ENCODE peak calls at places on chromosomes 2 and 18, in four cellular contexts. R is cardiac fibroblast, S is lower lobe of right lung, P is Peyer's patch. F is an unnamed sample.

GRCh38 chr2:139296672-139297209 is 516.6 kb upstream of the NXPH2 start:
- DNase-seq in R (no peak), S (no peak), P (no peak), F (no peak)

GRCh38 chr2:202187570-202187969 is 50.8 kb downstream of the SUMO1 start:
- DNase-seq in R (no peak), S (no peak), P (no peak), F (no peak)

GRCh38 chr18:77066689-77067088 is 65.9 kb downstream of the MBP start:
- DNase-seq in R (no peak), S (no peak), P (no peak), F (no peak)

GRCh38 chr18:28409811-28410210 is 232.9 kb upstream of the CDH2 start:
- DNase-seq in R (no peak), S (no peak), P (no peak), F (no peak)

GRCh38 chr2:2887772-2888387 is 489.7 kb downstream of the EIPR1 start:
- DNase-seq in R (no peak), S (no peak), P (no peak), F (no peak)

GRCh38 chr2:23386422-23387220 is 1.6 kb downstream of the KLHL29 start:
- DNase-seq in R (peak), S (peak), P (peak), F (peak)

GRCh38 chr2:129277611-129278010 is 701.9 kb upstream of the RAB6C start:
- DNase-seq in R (no peak), S (no peak), P (no peak), F (no peak)

GRCh38 chr2:10079931-10080535 is at the start of gene CYS1:
- DNase-seq in R (peak), S (no peak), P (no peak), F (no peak)

GRCh38 chr2:206693399-206694137 is 24.6 kb downstream of the DYTN start:
- DNase-seq in R (peak), S (no peak), P (no peak), F (no peak)

GRCh38 chr2:19786408-19787058 is 115.2 kb downstream of the TTC32 start:
- DNase-seq in R (peak), S (no peak), P (no peak), F (no peak)

GRCh38 chr18:79547413-79548076 is 132.1 kb upstream of the CTDP1 start:
- DNase-seq in R (no peak), S (no peak), P (no peak), F (peak)

GRCh38 chr2:32697156-32697555 is 69.3 kb downstream of the TTC27 start:
- DNase-seq in R (peak), S (no peak), P (no peak), F (no peak)

GRCh38 chr2:65957886-65958285 is 477.0 kb upstream of the MEIS1 start:
- DNase-seq in R (no peak), S (no peak), P (no peak), F (no peak)

GRCh38 chr2:119352357-119352756 is 14.3 kb downstream of the C2orf76 start:
- DNase-seq in R (no peak), S (no peak), P (no peak), F (no peak)

GRCh38 chr2:105796131-105796638 is 51.5 kb downstream of the NCK2 start:
- DNase-seq in R (no peak), S (no peak), P (peak), F (no peak)

GRCh38 chr2:71155846-71156245 is 25.4 kb downstream of the MPHOSPH10 start:
- DNase-seq in R (no peak), S (no peak), P (no peak), F (no peak)

GRCh38 chr2:71154279-71154678 is 23.8 kb downstream of the MPHOSPH10 start:
- DNase-seq in R (no peak), S (no peak), P (no peak), F (no peak)

GRCh38 chr2:71153585-71153984 is 23.2 kb downstream of the MPHOSPH10 start:
- DNase-seq in R (no peak), S (no peak), P (no peak), F (no peak)

GRCh38 chr2:71156531-71156930 is 26.1 kb downstream of the MPHOSPH10 start:
- DNase-seq in R (peak), S (no peak), P (no peak), F (no peak)

GRCh38 chr2:71154798-71155197 is 24.4 kb downstream of the MPHOSPH10 start:
- DNase-seq in R (no peak), S (no peak), P (no peak), F (no peak)
- TF ChIP-seq CTCF in R (no peak), S (no peak), P (no peak), F (no peak)

DNA sequence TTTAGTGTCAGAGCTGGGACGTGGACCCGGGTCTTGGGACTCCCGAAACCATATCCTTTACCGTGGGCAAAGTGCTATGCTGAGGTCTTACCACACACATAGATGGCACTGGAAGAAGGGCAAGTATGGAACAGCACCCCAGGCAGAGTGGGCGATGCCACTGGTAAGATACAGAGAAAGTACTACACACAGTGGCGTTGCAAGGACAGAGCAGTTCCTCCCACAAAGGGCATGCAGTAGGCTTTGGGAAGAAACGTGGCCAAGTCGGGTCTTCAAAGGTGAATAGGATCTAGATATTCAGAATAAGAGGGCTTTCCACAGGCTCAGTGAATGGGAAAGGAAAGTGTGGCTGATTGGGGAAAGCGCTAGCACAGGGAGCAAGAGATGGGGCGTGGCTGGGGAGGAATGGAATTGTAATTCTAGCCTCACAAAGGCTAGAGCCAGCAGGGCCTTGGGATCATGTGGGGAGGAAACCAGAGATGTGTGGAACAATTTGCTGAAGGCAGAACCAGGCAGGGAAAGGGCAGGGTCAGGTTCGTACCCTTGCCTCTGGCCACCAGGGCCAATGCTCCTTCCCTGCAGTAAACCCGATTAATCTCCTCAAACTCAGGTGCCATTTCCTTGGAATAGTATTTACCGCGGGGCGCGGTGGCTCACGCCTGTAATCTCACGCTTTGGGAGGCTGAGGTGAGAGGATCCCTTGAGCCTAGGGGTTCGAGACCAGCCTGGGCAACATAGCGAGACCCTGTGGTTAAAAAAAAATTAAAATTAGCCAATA is 36.0 kb downstream of the PCBP1 start:
- DNase-seq in R (peak), S (no peak), P (no peak), F (no peak)
- H3K4me3 ChIP-seq in R (no peak), S (peak), P (peak), F (peak)

GRCh38 chr2:16262516-16263178 is 322.3 kb downstream of the MYCN start:
- DNase-seq in R (no peak), S (no peak), P (no peak), F (no peak)

GRCh38 chr2:16261791-16262190 is 321.4 kb downstream of the MYCN start:
- DNase-seq in R (no peak), S (no peak), P (no peak), F (no peak)

GRCh38 chr2:16264931-16265540 is 324.7 kb downstream of the MYCN start:
- DNase-seq in R (no peak), S (no peak), P (no peak), F (no peak)

GRCh38 chr2:16264491-16264890 is 324.1 kb downstream of the MYCN start:
- DNase-seq in R (no peak), S (no peak), P (no peak), F (no peak)

GRCh38 chr2:16263241-16263890 is 323.0 kb downstream of the MYCN start:
- DNase-seq in R (no peak), S (no peak), P (no peak), F (no peak)
- TF ChIP-seq CTCF in R (no peak), S (no peak), P (no peak), F (no peak)

DNA sequence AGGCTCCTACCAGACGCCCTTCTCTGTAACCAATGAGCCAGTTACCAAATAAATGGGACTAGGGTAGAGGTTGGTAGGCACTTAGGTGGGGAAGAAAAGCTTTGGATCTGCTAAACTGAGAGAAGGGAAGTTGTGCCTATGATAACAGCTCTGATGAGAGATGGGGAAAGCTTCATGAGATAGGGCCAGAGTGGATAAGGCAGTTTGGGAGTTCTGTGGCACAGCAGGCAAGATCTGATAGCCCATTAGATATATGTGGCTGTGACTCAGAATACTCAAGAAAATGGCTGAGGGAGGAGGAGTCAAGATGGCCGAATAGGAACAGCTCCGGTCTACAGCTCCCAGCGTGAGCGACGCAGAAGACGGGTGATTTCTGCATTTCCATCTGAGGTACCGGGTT is 99.8 kb downstream of the PDE11A start:
- DNase-seq in R (no peak), S (no peak), P (no peak), F (no peak)
- H3K4me3 ChIP-seq in R (no peak), S (no peak), P (no peak), F (no peak)

DNA sequence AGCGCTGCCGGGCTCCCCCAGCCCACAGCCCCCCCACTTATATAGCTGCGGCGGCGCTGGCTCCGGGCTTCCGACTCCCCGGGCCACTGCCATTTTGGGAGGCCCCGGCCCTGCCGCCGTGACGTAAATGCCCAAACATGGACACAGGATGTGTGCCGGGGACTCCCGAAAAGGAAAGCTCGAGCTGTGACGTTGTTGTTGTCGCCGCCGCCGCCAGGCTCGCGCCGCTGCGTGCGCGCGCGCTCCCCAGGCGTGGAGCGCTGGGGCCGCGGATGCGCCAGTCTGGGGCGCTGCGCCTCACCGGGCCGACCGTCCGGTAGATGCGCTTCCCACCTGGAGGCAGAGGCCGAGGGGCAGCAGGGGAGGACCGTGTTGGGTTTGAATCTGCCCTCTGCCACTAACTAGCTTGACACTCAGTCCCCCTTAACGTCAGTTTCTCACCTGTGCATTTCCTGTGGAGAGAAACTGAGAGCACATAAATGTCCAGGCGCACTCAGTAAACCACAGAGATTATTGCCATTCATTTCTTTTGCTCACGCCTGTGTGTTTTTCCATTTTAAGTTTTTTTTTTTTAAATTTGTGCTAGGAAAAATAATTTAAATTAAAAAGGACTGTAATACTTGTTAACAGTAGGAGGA is at the start of gene EGR4:
- DNase-seq in R (peak), S (peak), P (peak), F (peak)
- TF ChIP-seq CTCF in R (no peak), S (no peak), P (no peak), F (no peak)

DNA sequence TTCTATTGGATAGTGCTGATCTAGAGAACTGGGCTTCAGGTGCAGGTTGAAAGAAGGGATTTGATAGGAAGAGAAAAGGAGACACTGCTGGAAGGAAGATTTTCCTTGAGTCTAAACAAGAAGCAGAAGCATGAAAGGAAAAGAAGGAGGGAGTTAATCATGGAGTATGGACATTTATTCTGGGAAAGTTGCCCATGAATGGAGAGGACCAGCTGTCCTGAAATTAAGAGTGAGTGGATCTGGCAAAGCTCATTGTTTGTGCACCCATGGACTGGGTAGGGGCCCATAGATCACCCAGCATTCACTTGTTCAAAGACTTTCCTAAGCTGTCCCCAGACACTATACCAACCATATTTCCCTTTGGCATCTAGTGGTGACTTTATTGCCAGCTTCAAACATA is 422.7 kb downstream of the FBXO15 start:
- DNase-seq in R (peak), S (no peak), P (no peak), F (no peak)
- H3K4me3 ChIP-seq in R (no peak), S (no peak), P (no peak), F (no peak)

DNA sequence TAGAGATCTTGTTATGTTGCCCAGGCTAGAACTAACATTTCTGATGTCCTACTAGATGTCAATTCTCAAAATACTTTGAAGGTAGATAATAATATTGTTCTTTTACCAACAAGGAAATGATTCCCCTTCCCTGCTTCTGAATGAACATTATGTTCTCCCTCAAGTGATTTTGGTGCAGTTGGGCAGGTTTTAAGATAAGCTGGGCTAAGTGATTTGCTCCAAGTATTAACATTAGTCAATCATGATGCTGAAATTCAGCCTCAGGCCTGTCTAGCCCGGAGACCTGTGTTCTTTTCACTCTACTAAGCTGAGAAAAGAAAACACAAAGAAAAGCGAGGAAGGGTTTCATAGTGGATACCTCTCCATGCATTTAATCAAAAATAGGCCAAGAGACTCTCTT is 38.5 kb upstream of the SPTBN1 start:
- DNase-seq in R (no peak), S (no peak), P (no peak), F (no peak)
- TF ChIP-seq CTCF in R (no peak), S (no peak), P (no peak), F (no peak)

F was measured in upper lobe of right lung.